ENCODE peak calls at places on chromosomes 11 and 22, in eight cellular contexts. W is heart right ventricle; E is A549; B is effector memory CD4-positive, alpha-beta T cell; K is AG10803; Y is psoas muscle; H is testis; F is fibroblast of mammary gland. Z is an unnamed sample.

GRCh38 chr11:75311858-75312288 is 39.6 kb downstream of the ARRB1 start:
- DNase-seq in E (no peak), Y (peak; percentile 91), B (no peak), F (peak; percentile 83), K (peak; percentile 24), H (peak; percentile 79), W (peak; percentile 83), Z (no peak)

GRCh38 chr11:18452927-18453326 is 2.7 kb upstream of the LDHAL6A start:
- DNase-seq in F (peak; percentile 68), W (no peak), Y (no peak), E (no peak), B (no peak), H (no peak), K (no peak), Z (no peak)

GRCh38 chr11:111352235-111352746 is 26.8 kb downstream of the POU2AF1 start:
- DNase-seq in Y (no peak), F (no peak), K (no peak), B (no peak), E (no peak), W (no peak), H (no peak), Z (no peak)

GRCh38 chr22:41910599-41911291 is 4.1 kb downstream of the SHISA8 start:
- DNase-seq in H (peak; percentile 58), Y (peak; percentile 78), E (no peak), K (peak; percentile 8), W (peak; percentile 63), B (no peak), F (peak; percentile 15), Z (no peak)

GRCh38 chr11:133830931-133831907 is 14.1 kb downstream of the SPATA19 start:
- DNase-seq in K (no peak), W (no peak), F (no peak), B (no peak), Y (no peak), H (no peak), E (no peak), Z (no peak)

GRCh38 chr11:123641495-123641840 is 13.0 kb downstream of the SCN3B start:
- DNase-seq in F (no peak), Y (no peak), B (no peak), H (no peak), K (no peak), W (no peak), E (no peak), Z (no peak)

GRCh38 chr11:94588366-94588952 is 21.3 kb downstream of the PIWIL4 start:
- DNase-seq in K (no peak), E (no peak), H (no peak), W (no peak), Y (no peak), F (no peak), B (no peak), Z (no peak)

GRCh38 chr22:29623059-29623458 is 19.6 kb downstream of the NF2 start:
- DNase-seq in E (no peak), B (no peak), F (no peak), H (no peak), K (no peak), W (no peak), Y (no peak), Z (no peak)

GRCh38 chr11:21704539-21704938 is 488.3 kb upstream of the ANO5 start:
- DNase-seq in H (no peak), F (no peak), B (no peak), Y (no peak), E (no peak), W (no peak), K (no peak), Z (no peak)

GRCh38 chr22:50485221-50486131 is 1.2 kb upstream of the MIOX start:
- DNase-seq in B (no peak), W (no peak), K (peak; percentile 22), Y (no peak), E (no peak), H (no peak), F (no peak), Z (no peak)

GRCh38 chr11:11265994-11266606 is 87.0 kb downstream of the CSNK2A3 start:
- DNase-seq in W (peak; percentile 62), H (peak; percentile 72), K (no peak), E (peak; percentile 39), B (peak; percentile 31), F (peak; percentile 14), Y (peak; percentile 76), Z (peak; percentile 40)

GRCh38 chr11:87265132-87265531 is 227.4 kb downstream of the TMEM135 start:
- DNase-seq in E (no peak), H (no peak), F (peak; percentile 37), B (no peak), W (no peak), K (peak; percentile 36), Y (no peak), Z (no peak)

GRCh38 chr11:123580557-123581275 is 73.7 kb downstream of the SCN3B start:
- DNase-seq in E (peak; percentile 65), F (peak; percentile 22), H (peak; percentile 69), W (peak; percentile 54), K (no peak), Y (peak; percentile 75), B (peak; percentile 27), Z (peak; percentile 40)

GRCh38 chr22:26461188-26461810 is 22.3 kb downstream of the HPS4 start:
- DNase-seq in F (peak; percentile 50), E (peak; percentile 32), W (peak; percentile 50), B (no peak), K (peak; percentile 30), H (peak; percentile 74), Y (peak; percentile 75), Z (peak; percentile 53)

GRCh38 chr11:69170704-69171103 is 15.0 kb downstream of the SMIM38 start:
- DNase-seq in F (no peak), E (no peak), K (no peak), W (no peak), Y (no peak), B (no peak), H (no peak), Z (no peak)

GRCh38 chr22:50250555-50251471 is at the start of gene HDAC10:
- DNase-seq in H (peak; percentile 80), B (peak; percentile 62), E (peak; percentile 43), Y (peak; percentile 87), K (peak; percentile 75), W (peak; percentile 85), F (peak; percentile 69), Z (peak; percentile 91)

GRCh38 chr11:131649861-131650260 is 279.4 kb downstream of the NTM start:
- DNase-seq in W (no peak), F (no peak), K (no peak), E (no peak), H (no peak), Y (no peak), B (no peak), Z (no peak)

GRCh38 chr11:134506046-134506445 is 94.0 kb upstream of the B3GAT1 start:
- DNase-seq in F (no peak), B (no peak), Y (no peak), W (no peak), E (no peak), H (no peak), K (no peak), Z (no peak)

GRCh38 chr11:22938691-22939090 is 78.4 kb upstream of the CCDC179 start:
- DNase-seq in Y (no peak), H (no peak), F (no peak), B (no peak), K (no peak), E (no peak), W (no peak), Z (no peak)

GRCh38 chr11:111878385-111878765 is 590 bp downstream of the FDXACB1 start:
- DNase-seq in Y (no peak), W (no peak), B (no peak), E (peak; percentile 43), F (peak; percentile 36), K (no peak), H (no peak), Z (no peak)

GRCh38 chr11:116614306-116615210 is 158.2 kb downstream of the BUD13 start:
- DNase-seq in W (no peak), B (no peak), Y (no peak), K (no peak), E (no peak), F (no peak), H (peak; percentile 5), Z (no peak)
- H3K4me3 ChIP-seq in W (no peak overlapping the region), B (no peak overlapping the region), Y (no peak overlapping the region), K (no peak overlapping the region), E (no peak overlapping the region), F (no peak overlapping the region), H (no peak overlapping the region), Z (no peak overlapping the region)

DNA sequence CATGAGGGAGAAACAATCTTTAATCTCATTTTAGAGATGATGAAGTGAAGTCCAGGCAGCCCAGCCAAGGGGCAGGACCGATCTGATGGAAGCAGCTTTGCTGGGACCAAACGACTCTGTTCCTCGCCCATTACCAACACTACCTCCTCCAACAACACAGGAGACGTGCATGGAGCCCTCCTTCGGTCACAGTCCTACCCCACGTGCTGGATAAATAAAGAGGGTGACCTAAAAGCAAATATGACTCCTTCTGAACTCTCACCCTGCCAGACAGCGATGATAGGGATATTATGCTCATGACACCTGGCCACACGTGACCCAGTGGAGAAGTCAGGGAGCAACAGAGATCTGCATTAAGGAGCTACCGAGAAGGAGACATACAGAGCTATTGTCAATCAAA is 26.0 kb downstream of the SCGB1A1 start:
- DNase-seq in H (no peak), E (no peak), W (no peak), B (no peak), K (no peak), F (peak; percentile 19), Y (no peak), Z (no peak)
- H3K4me3 ChIP-seq in H (no peak overlapping the region), E (no peak overlapping the region), W (peak overlapping the region; percentile 27), B (peak overlapping the region; percentile 39), K (peak overlapping the region; percentile 67), F (peak overlapping the region; percentile 55), Y (peak overlapping the region; percentile 57), Z (no peak overlapping the region)

DNA sequence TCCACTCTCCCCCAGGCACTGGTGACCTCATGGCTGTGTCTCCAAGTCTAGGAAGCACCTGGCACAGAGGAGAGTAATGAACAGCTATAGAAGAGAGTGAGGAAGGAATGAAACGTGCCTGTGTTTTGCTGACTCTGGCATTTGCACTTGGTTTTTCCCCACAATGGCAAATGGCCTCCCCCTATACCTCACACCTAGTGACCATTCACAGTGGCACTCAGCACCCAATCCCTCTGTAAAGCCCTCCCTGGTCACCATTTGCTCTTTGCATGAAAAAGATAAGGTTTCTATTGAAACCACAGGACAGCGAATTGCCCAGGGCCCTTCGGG is 236.9 kb downstream of the GRIK4 start:
- DNase-seq in H (no peak), E (no peak), F (no peak), B (no peak), Y (no peak), W (no peak), K (no peak), Z (no peak)
- H3K4me3 ChIP-seq in H (no peak overlapping the region), E (no peak overlapping the region), F (no peak overlapping the region), B (no peak overlapping the region), Y (no peak overlapping the region), W (no peak overlapping the region), K (no peak overlapping the region), Z (no peak overlapping the region)

GRCh38 chr11:121721961-121722360 is 269.2 kb upstream of the SORL1-AS1 start:
- DNase-seq in Y (no peak), F (peak; percentile 24), W (no peak), E (no peak), B (no peak), K (no peak), H (no peak), Z (no peak)
- H3K4me3 ChIP-seq in Y (peak overlapping the region; percentile 61), F (no peak overlapping the region), W (peak overlapping the region; percentile 41), E (no peak overlapping the region), B (no peak overlapping the region), K (peak overlapping the region; percentile 63), H (peak overlapping the region; percentile 57), Z (no peak overlapping the region)

DNA sequence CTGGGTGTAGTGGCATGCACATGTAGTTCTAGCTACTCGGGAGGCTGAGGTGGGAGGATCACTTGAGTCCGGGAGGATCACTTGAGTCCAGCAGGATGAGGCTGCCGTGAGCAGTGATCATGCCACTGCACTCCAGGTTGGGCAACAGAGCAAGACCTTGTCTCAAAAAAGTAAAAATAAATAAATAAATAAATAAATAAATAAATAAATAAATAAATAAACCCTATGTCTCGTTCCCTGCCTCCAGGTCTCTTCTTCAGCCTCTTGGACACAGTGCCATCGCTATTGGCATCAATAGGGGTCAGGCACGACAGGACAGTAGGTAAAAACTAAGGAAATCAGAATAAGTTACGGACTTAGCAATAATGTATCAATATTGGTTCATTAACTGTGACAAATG is 23.4 kb upstream of the SYT12 start:
- DNase-seq in E (no peak), B (no peak), W (no peak), K (no peak), Y (no peak), H (no peak), F (no peak), Z (no peak)
- H3K4me3 ChIP-seq in E (no peak overlapping the region), B (no peak overlapping the region), W (no peak overlapping the region), K (no peak overlapping the region), Y (no peak overlapping the region), H (no peak overlapping the region), F (no peak overlapping the region), Z (no peak overlapping the region)